ENCODE peak calls at places on chromosomes 6 and 20, in four cellular contexts. E is WTC11, Q is HepG2, F is K562. T is an unnamed sample.

GRCh38 chr6:154675602-154676088 is 57.6 kb upstream of the SCAF8 start:
- DNase-seq in E (peak; percentile 86), Q (peak; percentile 95), F (peak; percentile 95), T (peak; percentile 94)

GRCh38 chr20:38460040-38460623 is 12.5 kb upstream of the RALGAPB start:
- DNase-seq in F (peak; percentile 56), E (no peak), Q (peak; percentile 92), T (peak; percentile 42)

GRCh38 chr6:37239950-37240713 is 17.4 kb upstream of the TBC1D22B start:
- DNase-seq in F (peak; percentile 77), Q (peak; percentile 85), E (no peak), T (peak; percentile 52)

GRCh38 chr6:167151648-167152047 is 6.1 kb downstream of the GPR31 start:
- DNase-seq in Q (no peak), E (no peak), F (no peak), T (no peak)

GRCh38 chr6:131250121-131250520 is 114.9 kb downstream of the AKAP7 start:
- DNase-seq in F (no peak), Q (no peak), E (peak; percentile 48), T (no peak)

GRCh38 chr20:47499053-47499452 is 2.6 kb upstream of the NCOA3 start:
- DNase-seq in Q (no peak), F (no peak), E (no peak), T (no peak)

GRCh38 chr20:50693001-50693400 is 1.7 kb upstream of the RIPOR3 start:
- DNase-seq in E (no peak), F (no peak), Q (no peak), T (no peak)

GRCh38 chr20:10132391-10132790 is 86.2 kb upstream of the SNAP25 start:
- DNase-seq in F (no peak), Q (no peak), E (no peak), T (no peak)

GRCh38 chr6:33313709-33314514 is at the start of gene TAPBP:
- DNase-seq in E (peak; percentile 54), Q (peak; percentile 55), F (peak; percentile 60), T (peak; percentile 44)

GRCh38 chr6:135782517-135782916 is 69.0 kb upstream of the PDE7B start:
- DNase-seq in Q (no peak), E (no peak), F (no peak), T (no peak)

GRCh38 chr20:34815636-34816035 is 9.8 kb downstream of the NCOA6 start:
- DNase-seq in Q (no peak), E (no peak), F (no peak), T (no peak)

GRCh38 chr20:4896119-4896700 is 105.1 kb downstream of the SLC23A2 start:
- DNase-seq in Q (no peak), E (no peak), F (no peak), T (no peak)

GRCh38 chr6:170208651-170209353 is 82.1 kb downstream of the DLL1 start:
- DNase-seq in E (no peak), F (no peak), Q (no peak), T (no peak)

GRCh38 chr6:3244003-3244831 is 14.5 kb upstream of the PSMG4 start:
- DNase-seq in Q (no peak), E (no peak), F (no peak), T (no peak)

GRCh38 chr20:1376007-1376406 is 16.8 kb downstream of the FKBP1A start:
- DNase-seq in Q (no peak), F (no peak), E (no peak), T (no peak)

GRCh38 chr20:25623225-25623735 is 534 bp downstream of the NANP start:
- DNase-seq in F (no peak), Q (peak; percentile 64), E (peak; percentile 24), T (peak; percentile 37)

GRCh38 chr20:17955302-17955701 is 13.3 kb downstream of the SNX5 start:
- DNase-seq in Q (no peak), F (no peak), E (no peak), T (no peak)

GRCh38 chr20:15937179-15937578 is 636.1 kb downstream of the KIF16B start:
- DNase-seq in E (no peak), F (no peak), Q (no peak), T (no peak)

GRCh38 chr6:33251390-33252012 is 20.2 kb downstream of the VPS52 start:
- DNase-seq in E (no peak), F (no peak), Q (no peak), T (no peak)

GRCh38 chr6:118353564-118353963 is 194.5 kb upstream of the PLN start:
- DNase-seq in F (no peak), E (no peak), Q (no peak), T (no peak)
- TF ChIP-seq ELF4 in F (no peak), E (no peak), Q (no peak), T (no peak)

GRCh38 chr6:105094133-105094640 is 85.6 kb downstream of the POPDC3 start:
- DNase-seq in F (no peak), E (no peak), Q (no peak), T (no peak)
- TF ChIP-seq ELF4 in F (no peak), E (no peak), Q (no peak), T (no peak)

DNA sequence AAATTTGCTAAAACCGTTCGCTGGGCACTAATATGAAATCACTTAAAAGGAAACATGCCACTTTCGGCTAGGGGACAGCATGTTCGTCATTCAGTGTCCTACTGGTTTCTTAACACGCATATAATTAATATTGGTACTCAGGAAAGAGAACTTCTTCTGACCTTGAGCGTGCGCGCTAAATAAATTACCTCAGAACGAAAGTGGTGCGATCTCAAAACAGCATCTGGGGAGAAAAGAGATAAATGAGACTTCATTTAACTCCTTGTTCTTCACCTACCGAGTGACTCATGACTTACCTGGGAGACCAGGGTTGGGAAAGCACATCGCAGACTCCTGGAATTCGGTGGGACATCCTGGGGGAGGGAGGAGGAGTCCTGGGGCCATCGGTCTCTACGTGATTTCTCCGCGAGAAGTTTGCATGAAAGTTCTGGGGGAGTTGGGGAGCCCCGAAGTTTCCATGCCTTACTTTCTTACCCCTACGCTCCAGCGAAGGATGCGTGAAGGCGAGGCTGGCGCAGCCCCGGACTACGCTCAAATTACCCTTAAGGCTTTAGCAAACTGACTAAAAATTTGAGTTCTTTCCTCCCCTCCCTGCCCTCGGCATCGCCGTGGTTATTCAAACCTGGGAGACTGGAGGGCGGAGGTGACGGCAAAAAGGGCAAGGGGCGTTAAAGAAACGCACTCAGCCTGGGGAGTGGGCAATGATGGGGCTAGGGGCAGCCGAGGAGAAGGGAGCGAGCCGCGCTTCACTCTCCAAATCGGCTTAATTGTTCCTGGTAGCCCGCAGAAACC is 1.1 kb upstream of the BEND6 start:
- DNase-seq in Q (no peak), E (no peak), F (peak; percentile 13), T (peak; percentile 16)
- TF ChIP-seq ELF4 in Q (no peak), E (no peak), F (no peak), T (no peak)

GRCh38 chr6:143396497-143397228 is 53.8 kb downstream of the ADAT2 start:
- DNase-seq in E (no peak), Q (peak; percentile 93), F (no peak), T (no peak)

GRCh38 chr6:143395699-143396098 is 54.8 kb downstream of the ADAT2 start:
- DNase-seq in F (no peak), E (no peak), Q (no peak), T (no peak)

GRCh38 chr6:143400258-143401059 is 50.0 kb downstream of the ADAT2 start:
- DNase-seq in Q (peak; percentile 40), F (no peak), E (no peak), T (no peak)

GRCh38 chr6:143399176-143399575 is 51.3 kb downstream of the ADAT2 start:
- DNase-seq in F (no peak), E (no peak), Q (no peak), T (no peak)

GRCh38 chr6:143397229-143398222 is 53.0 kb downstream of the ADAT2 start:
- DNase-seq in Q (peak; percentile 99), E (peak; percentile 38), F (no peak), T (no peak)
- TF ChIP-seq ELF4 in Q (no peak), E (no peak), F (no peak), T (no peak)

DNA sequence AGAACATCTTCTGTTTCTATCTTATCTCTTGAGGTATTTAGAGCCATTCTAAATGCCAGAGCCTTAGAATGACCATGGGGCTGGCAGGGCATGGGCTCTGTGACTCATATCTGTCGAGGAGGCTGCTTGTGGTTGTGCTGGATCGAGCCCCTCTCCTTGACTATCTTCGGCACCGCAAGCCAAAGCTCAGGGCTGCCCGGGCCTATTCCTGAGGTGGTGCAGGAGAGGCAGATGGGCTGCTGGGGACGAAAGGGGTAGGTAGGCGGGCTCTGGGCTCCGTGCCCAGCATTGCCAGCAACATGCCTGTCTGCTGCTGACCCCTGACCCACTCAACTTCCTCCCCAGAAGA is 89.9 kb downstream of the NOL4L start:
- DNase-seq in Q (no peak), E (no peak), F (no peak), T (no peak)
- TF ChIP-seq ELF4 in Q (no peak), E (no peak), F (no peak), T (no peak)

GRCh38 chr6:147142684-147143245 is 61.5 kb upstream of the STXBP5 start:
- DNase-seq in E (no peak), Q (no peak), F (no peak), T (no peak)

GRCh38 chr6:147138841-147139240 is 65.4 kb upstream of the STXBP5 start:
- DNase-seq in F (no peak), E (no peak), Q (no peak), T (no peak)

GRCh38 chr6:147136057-147136456 is 68.2 kb upstream of the STXBP5 start:
- DNase-seq in F (no peak), Q (no peak), E (no peak), T (no peak)

DNA sequence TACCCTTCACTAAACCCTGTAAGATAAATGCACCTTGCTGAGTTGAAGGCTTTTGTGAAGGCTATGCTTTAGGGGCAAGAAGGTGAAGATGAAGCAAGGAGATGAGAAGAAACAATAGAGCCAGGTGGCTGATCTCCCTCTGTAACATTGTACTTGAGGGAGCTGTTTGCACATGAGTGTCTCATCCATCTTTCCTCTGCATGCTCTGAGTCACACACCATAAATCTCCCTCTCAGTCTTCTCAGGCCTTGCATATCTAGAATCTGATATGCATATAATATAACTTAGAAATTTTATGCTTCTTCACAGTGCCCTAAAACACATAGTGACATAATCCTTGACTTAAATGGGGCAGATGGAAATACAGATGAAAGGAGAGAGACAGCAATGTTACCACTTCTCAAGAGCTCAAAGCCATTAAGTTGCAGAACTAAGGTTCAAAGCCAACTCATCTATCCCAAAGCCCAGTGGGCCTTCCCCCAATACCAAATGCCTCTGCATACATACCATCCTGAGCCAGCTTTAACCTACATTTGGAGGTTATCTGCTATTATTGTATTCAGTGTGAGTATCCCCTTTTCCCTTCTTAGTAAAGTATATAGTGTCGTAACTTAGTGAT is 62.4 kb upstream of the STXBP5 start:
- DNase-seq in E (no peak), F (no peak), Q (no peak), T (no peak)
- TF ChIP-seq ELF4 in E (no peak), F (no peak), Q (no peak), T (no peak)